ENCODE peak calls at places on chromosomes 16 and 17, in nine cellular contexts. One of them, this sample, is unnamed.

GRCh38 chr17:69978056-69978646 is 96.9 kb upstream of the KCNJ16 start:
- DNase-seq in AG04450: no peak
- DNase-seq in left ventricle myocardium inferior: no peak
- DNase-seq in CD4-positive, alpha-beta T cell: no peak
- DNase-seq in SK-N-SH: no peak
- DNase-seq in esophagus squamous epithelium: no peak
- DNase-seq in brain microvascular endothelial cell: peak; percentile 9
- DNase-seq in aorta: no peak
- DNase-seq in PC-3: no peak
- DNase-seq in this sample: peak; percentile 34

GRCh38 chr16:47995354-47995753 is 160.4 kb downstream of the ABCC12 start:
- DNase-seq in AG04450: no peak
- DNase-seq in left ventricle myocardium inferior: no peak
- DNase-seq in CD4-positive, alpha-beta T cell: no peak
- DNase-seq in SK-N-SH: no peak
- DNase-seq in esophagus squamous epithelium: no peak
- DNase-seq in brain microvascular endothelial cell: no peak
- DNase-seq in aorta: no peak
- DNase-seq in PC-3: no peak
- DNase-seq in this sample: no peak

GRCh38 chr17:55897301-55897700 is 146.4 kb downstream of the PCTP start:
- DNase-seq in AG04450: no peak
- DNase-seq in left ventricle myocardium inferior: no peak
- DNase-seq in CD4-positive, alpha-beta T cell: no peak
- DNase-seq in SK-N-SH: no peak
- DNase-seq in esophagus squamous epithelium: no peak
- DNase-seq in brain microvascular endothelial cell: no peak
- DNase-seq in aorta: peak; percentile 72
- DNase-seq in PC-3: no peak
- DNase-seq in this sample: no peak

GRCh38 chr17:35731932-35732805 is 730 bp downstream of the RASL10B start:
- DNase-seq in AG04450: no peak
- DNase-seq in left ventricle myocardium inferior: no peak
- DNase-seq in CD4-positive, alpha-beta T cell: no peak
- DNase-seq in SK-N-SH: peak; percentile 77
- DNase-seq in esophagus squamous epithelium: no peak
- DNase-seq in brain microvascular endothelial cell: no peak
- DNase-seq in aorta: no peak
- DNase-seq in PC-3: no peak
- DNase-seq in this sample: no peak

GRCh38 chr17:3919123-3919624 is 2.9 kb upstream of the P2RX1 start:
- DNase-seq in AG04450: no peak
- DNase-seq in left ventricle myocardium inferior: no peak
- DNase-seq in CD4-positive, alpha-beta T cell: no peak
- DNase-seq in SK-N-SH: no peak
- DNase-seq in esophagus squamous epithelium: no peak
- DNase-seq in brain microvascular endothelial cell: no peak
- DNase-seq in aorta: peak; percentile 80
- DNase-seq in PC-3: no peak
- DNase-seq in this sample: no peak

GRCh38 chr17:73348018-73348823 is 36.4 kb upstream of the CDC42EP4 start:
- DNase-seq in AG04450: no peak
- DNase-seq in left ventricle myocardium inferior: no peak
- DNase-seq in CD4-positive, alpha-beta T cell: no peak
- DNase-seq in SK-N-SH: no peak
- DNase-seq in esophagus squamous epithelium: no peak
- DNase-seq in brain microvascular endothelial cell: no peak
- DNase-seq in aorta: no peak
- DNase-seq in PC-3: no peak
- DNase-seq in this sample: no peak

GRCh38 chr16:74111583-74111982 is 185.0 kb upstream of the PSMD7 start:
- DNase-seq in AG04450: no peak
- DNase-seq in left ventricle myocardium inferior: no peak
- DNase-seq in CD4-positive, alpha-beta T cell: no peak
- DNase-seq in SK-N-SH: no peak
- DNase-seq in esophagus squamous epithelium: no peak
- DNase-seq in brain microvascular endothelial cell: no peak
- DNase-seq in aorta: no peak
- DNase-seq in PC-3: no peak
- DNase-seq in this sample: no peak

GRCh38 chr17:82213251-82214011 is 789 bp upstream of the CCDC57 start:
- DNase-seq in AG04450: peak; percentile 61
- DNase-seq in left ventricle myocardium inferior: no peak
- DNase-seq in CD4-positive, alpha-beta T cell: no peak
- DNase-seq in SK-N-SH: peak; percentile 97
- DNase-seq in esophagus squamous epithelium: no peak
- DNase-seq in brain microvascular endothelial cell: peak; percentile 80
- DNase-seq in aorta: peak; percentile 68
- DNase-seq in PC-3: peak; percentile 56
- DNase-seq in this sample: peak; percentile 56

GRCh38 chr16:56914896-56915295 is 17.0 kb upstream of the HERPUD1 start:
- DNase-seq in AG04450: no peak
- DNase-seq in left ventricle myocardium inferior: no peak
- DNase-seq in CD4-positive, alpha-beta T cell: no peak
- DNase-seq in SK-N-SH: no peak
- DNase-seq in esophagus squamous epithelium: no peak
- DNase-seq in brain microvascular endothelial cell: no peak
- DNase-seq in aorta: no peak
- DNase-seq in PC-3: no peak
- DNase-seq in this sample: no peak

GRCh38 chr16:56916571-56917403 is 15.2 kb upstream of the HERPUD1 start:
- DNase-seq in AG04450: no peak
- DNase-seq in left ventricle myocardium inferior: no peak
- DNase-seq in CD4-positive, alpha-beta T cell: no peak
- DNase-seq in SK-N-SH: no peak
- DNase-seq in esophagus squamous epithelium: no peak
- DNase-seq in brain microvascular endothelial cell: no peak
- DNase-seq in aorta: no peak
- DNase-seq in PC-3: no peak
- DNase-seq in this sample: no peak

GRCh38 chr16:56918467-56919012 is 13.4 kb upstream of the HERPUD1 start:
- DNase-seq in AG04450: no peak
- DNase-seq in left ventricle myocardium inferior: no peak
- DNase-seq in CD4-positive, alpha-beta T cell: no peak
- DNase-seq in SK-N-SH: no peak
- DNase-seq in esophagus squamous epithelium: no peak
- DNase-seq in brain microvascular endothelial cell: no peak
- DNase-seq in aorta: no peak
- DNase-seq in PC-3: no peak
- DNase-seq in this sample: no peak

GRCh38 chr16:56912746-56913703 is 18.9 kb upstream of the HERPUD1 start:
- DNase-seq in AG04450: no peak
- DNase-seq in left ventricle myocardium inferior: no peak
- DNase-seq in CD4-positive, alpha-beta T cell: no peak
- DNase-seq in SK-N-SH: no peak
- DNase-seq in esophagus squamous epithelium: no peak
- DNase-seq in brain microvascular endothelial cell: peak; percentile 45
- DNase-seq in aorta: no peak
- DNase-seq in PC-3: no peak
- DNase-seq in this sample: peak; percentile 82

DNA sequence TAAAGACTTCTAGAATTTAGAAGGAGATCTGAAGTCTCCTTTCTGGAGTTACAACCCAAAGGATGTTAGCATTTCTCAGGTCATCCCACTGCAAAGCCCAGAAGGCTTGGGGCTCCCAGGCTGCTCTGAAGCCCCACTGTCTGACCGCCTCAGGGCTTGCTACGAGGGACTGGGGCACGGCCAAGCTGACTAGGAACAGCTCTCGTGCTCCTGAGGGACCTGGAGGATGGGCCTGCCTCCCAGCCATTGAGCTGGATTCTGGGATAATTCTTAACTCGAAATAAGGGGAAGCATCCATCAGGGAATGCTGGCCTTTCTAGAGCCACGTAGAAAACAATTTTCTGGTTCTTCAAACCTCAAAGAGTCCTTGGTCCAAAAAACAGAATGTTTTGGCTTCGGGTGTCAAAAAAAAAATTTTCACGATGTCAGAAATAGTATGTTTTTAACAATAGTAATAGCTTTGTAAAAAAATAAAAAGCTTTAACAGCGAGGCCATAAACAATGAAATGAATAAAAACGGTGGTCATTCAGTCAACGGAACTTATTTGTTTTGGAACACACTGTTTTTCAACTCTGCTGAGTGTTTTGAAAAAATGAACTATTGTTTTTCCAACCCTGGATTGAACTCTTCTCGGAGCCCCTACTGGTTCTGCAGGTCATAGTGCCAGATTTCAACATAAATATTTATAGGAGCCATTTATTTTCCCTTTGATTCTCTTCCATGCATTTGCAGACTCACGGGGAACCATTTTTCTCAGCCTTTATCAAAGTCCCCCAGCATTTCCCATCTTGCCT is 16.4 kb upstream of the HERPUD1 start:
- DNase-seq in AG04450: no peak
- DNase-seq in left ventricle myocardium inferior: no peak
- DNase-seq in CD4-positive, alpha-beta T cell: no peak
- DNase-seq in SK-N-SH: no peak
- DNase-seq in esophagus squamous epithelium: no peak
- DNase-seq in brain microvascular endothelial cell: peak; percentile 58
- DNase-seq in aorta: no peak
- DNase-seq in PC-3: no peak
- DNase-seq in this sample: no peak
- H3K27ac ChIP-seq in AG04450: no peak overlapping the region
- H3K27ac ChIP-seq in left ventricle myocardium inferior: peak overlapping the region; percentile 67
- H3K27ac ChIP-seq in CD4-positive, alpha-beta T cell: no peak overlapping the region
- H3K27ac ChIP-seq in SK-N-SH: no peak overlapping the region
- H3K27ac ChIP-seq in esophagus squamous epithelium: peak overlapping the region; percentile 64
- H3K27ac ChIP-seq in brain microvascular endothelial cell: peak overlapping the region; percentile 85
- H3K27ac ChIP-seq in aorta: no peak overlapping the region
- H3K27ac ChIP-seq in PC-3: no peak overlapping the region
- H3K27ac ChIP-seq in this sample: no peak overlapping the region

GRCh38 chr16:14486520-14487303 is 143.3 kb downstream of the PARN start:
- DNase-seq in AG04450: peak; percentile 86
- DNase-seq in left ventricle myocardium inferior: peak; percentile 76
- DNase-seq in CD4-positive, alpha-beta T cell: no peak
- DNase-seq in SK-N-SH: peak; percentile 68
- DNase-seq in esophagus squamous epithelium: no peak
- DNase-seq in brain microvascular endothelial cell: peak; percentile 94
- DNase-seq in aorta: peak; percentile 86
- DNase-seq in PC-3: peak; percentile 92
- DNase-seq in this sample: peak; percentile 69

GRCh38 chr16:14487579-14487978 is 142.5 kb downstream of the PARN start:
- DNase-seq in AG04450: no peak
- DNase-seq in left ventricle myocardium inferior: no peak
- DNase-seq in CD4-positive, alpha-beta T cell: peak; percentile 1
- DNase-seq in SK-N-SH: peak; percentile 20
- DNase-seq in esophagus squamous epithelium: no peak
- DNase-seq in brain microvascular endothelial cell: no peak
- DNase-seq in aorta: no peak
- DNase-seq in PC-3: no peak
- DNase-seq in this sample: no peak

GRCh38 chr16:14483819-14484385 is 146.2 kb downstream of the PARN start:
- DNase-seq in AG04450: no peak
- DNase-seq in left ventricle myocardium inferior: no peak
- DNase-seq in CD4-positive, alpha-beta T cell: no peak
- DNase-seq in SK-N-SH: no peak
- DNase-seq in esophagus squamous epithelium: no peak
- DNase-seq in brain microvascular endothelial cell: no peak
- DNase-seq in aorta: no peak
- DNase-seq in PC-3: no peak
- DNase-seq in this sample: no peak

GRCh38 chr16:14485131-14485551 is 144.9 kb downstream of the PARN start:
- DNase-seq in AG04450: no peak
- DNase-seq in left ventricle myocardium inferior: no peak
- DNase-seq in CD4-positive, alpha-beta T cell: no peak
- DNase-seq in SK-N-SH: no peak
- DNase-seq in esophagus squamous epithelium: no peak
- DNase-seq in brain microvascular endothelial cell: no peak
- DNase-seq in aorta: no peak
- DNase-seq in PC-3: no peak
- DNase-seq in this sample: no peak

DNA sequence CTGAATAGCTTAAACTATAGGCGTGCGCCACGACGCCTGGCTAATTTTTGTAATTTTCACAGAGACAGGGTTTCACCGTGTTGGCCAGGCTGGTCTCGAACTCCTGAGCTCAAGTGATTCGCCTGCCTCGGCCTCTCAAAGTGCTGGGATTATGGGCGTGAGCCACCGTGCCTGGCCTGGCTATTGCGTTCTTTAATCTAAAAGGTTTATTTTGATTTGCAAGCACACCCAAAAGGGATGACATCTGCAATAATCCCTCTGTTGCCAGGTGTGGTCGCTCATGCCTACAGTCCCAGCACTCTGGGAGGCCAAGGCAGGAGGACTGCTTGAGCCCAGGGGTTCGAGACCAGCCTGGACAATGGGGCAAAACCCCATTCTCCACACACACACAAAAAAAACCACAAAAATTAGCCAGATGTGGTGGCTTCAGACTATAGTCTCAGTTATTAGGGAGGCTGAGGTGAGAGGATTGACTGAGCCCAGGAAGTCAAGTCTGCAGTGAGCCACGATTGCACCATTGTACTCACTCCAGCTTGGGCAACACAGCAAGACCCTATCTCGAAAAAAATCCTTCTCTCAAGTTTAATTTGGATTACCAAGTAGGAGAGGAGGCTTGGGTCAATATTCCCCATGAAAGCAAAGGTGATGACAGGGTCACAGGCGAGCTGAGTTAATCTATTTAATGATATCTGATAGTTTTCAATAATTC is 144.1 kb downstream of the PARN start:
- DNase-seq in AG04450: no peak
- DNase-seq in left ventricle myocardium inferior: no peak
- DNase-seq in CD4-positive, alpha-beta T cell: no peak
- DNase-seq in SK-N-SH: no peak
- DNase-seq in esophagus squamous epithelium: no peak
- DNase-seq in brain microvascular endothelial cell: no peak
- DNase-seq in aorta: no peak
- DNase-seq in PC-3: no peak
- DNase-seq in this sample: no peak
- H3K27ac ChIP-seq in AG04450: peak overlapping the region; percentile 76
- H3K27ac ChIP-seq in left ventricle myocardium inferior: peak overlapping the region; percentile 85
- H3K27ac ChIP-seq in CD4-positive, alpha-beta T cell: no peak overlapping the region
- H3K27ac ChIP-seq in SK-N-SH: peak overlapping the region; percentile 74
- H3K27ac ChIP-seq in esophagus squamous epithelium: peak overlapping the region; percentile 83
- H3K27ac ChIP-seq in brain microvascular endothelial cell: peak overlapping the region; percentile 78
- H3K27ac ChIP-seq in aorta: no peak overlapping the region
- H3K27ac ChIP-seq in PC-3: peak overlapping the region; percentile 76
- H3K27ac ChIP-seq in this sample: peak overlapping the region; percentile 31

GRCh38 chr16:8921626-8921984 is 39.5 kb downstream of the LITAFD start:
- DNase-seq in AG04450: no peak
- DNase-seq in left ventricle myocardium inferior: no peak
- DNase-seq in CD4-positive, alpha-beta T cell: no peak
- DNase-seq in SK-N-SH: no peak
- DNase-seq in esophagus squamous epithelium: no peak
- DNase-seq in brain microvascular endothelial cell: no peak
- DNase-seq in aorta: no peak
- DNase-seq in PC-3: no peak
- DNase-seq in this sample: no peak

GRCh38 chr16:8926827-8927226 is 36.9 kb downstream of the USP7 start:
- DNase-seq in AG04450: no peak
- DNase-seq in left ventricle myocardium inferior: no peak
- DNase-seq in CD4-positive, alpha-beta T cell: no peak
- DNase-seq in SK-N-SH: no peak
- DNase-seq in esophagus squamous epithelium: no peak
- DNase-seq in brain microvascular endothelial cell: no peak
- DNase-seq in aorta: no peak
- DNase-seq in PC-3: no peak
- DNase-seq in this sample: no peak

GRCh38 chr16:8923199-8923598 is 40.5 kb downstream of the USP7 start:
- DNase-seq in AG04450: no peak
- DNase-seq in left ventricle myocardium inferior: no peak
- DNase-seq in CD4-positive, alpha-beta T cell: no peak
- DNase-seq in SK-N-SH: no peak
- DNase-seq in esophagus squamous epithelium: no peak
- DNase-seq in brain microvascular endothelial cell: no peak
- DNase-seq in aorta: no peak
- DNase-seq in PC-3: no peak
- DNase-seq in this sample: no peak

GRCh38 chr16:8925455-8925854 is 38.3 kb downstream of the USP7 start:
- DNase-seq in AG04450: no peak
- DNase-seq in left ventricle myocardium inferior: no peak
- DNase-seq in CD4-positive, alpha-beta T cell: no peak
- DNase-seq in SK-N-SH: no peak
- DNase-seq in esophagus squamous epithelium: no peak
- DNase-seq in brain microvascular endothelial cell: no peak
- DNase-seq in aorta: no peak
- DNase-seq in PC-3: no peak
- DNase-seq in this sample: no peak

DNA sequence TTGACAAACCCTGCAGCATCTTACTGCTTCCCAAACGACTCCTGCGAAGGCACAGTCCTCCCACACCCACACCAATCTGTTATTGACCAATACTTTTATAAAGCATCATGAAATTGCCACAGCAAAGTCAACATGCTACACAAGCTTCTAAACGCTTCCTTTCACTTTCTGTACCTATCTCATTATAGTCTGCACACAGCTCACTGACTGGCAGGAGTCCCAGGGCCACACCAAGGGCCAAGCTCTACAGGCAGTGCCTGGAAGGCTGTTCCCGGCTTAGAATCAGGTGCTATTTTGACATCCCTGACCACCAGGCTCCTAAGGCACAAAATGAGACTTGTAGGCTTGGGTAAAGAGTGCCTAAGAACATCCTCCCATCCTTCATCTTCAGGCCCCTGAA is 39.5 kb downstream of the USP7 start:
- DNase-seq in AG04450: no peak
- DNase-seq in left ventricle myocardium inferior: peak; percentile 60
- DNase-seq in CD4-positive, alpha-beta T cell: no peak
- DNase-seq in SK-N-SH: no peak
- DNase-seq in esophagus squamous epithelium: no peak
- DNase-seq in brain microvascular endothelial cell: no peak
- DNase-seq in aorta: no peak
- DNase-seq in PC-3: no peak
- DNase-seq in this sample: no peak
- H3K27ac ChIP-seq in AG04450: no peak overlapping the region
- H3K27ac ChIP-seq in left ventricle myocardium inferior: no peak overlapping the region
- H3K27ac ChIP-seq in CD4-positive, alpha-beta T cell: no peak overlapping the region
- H3K27ac ChIP-seq in SK-N-SH: no peak overlapping the region
- H3K27ac ChIP-seq in esophagus squamous epithelium: no peak overlapping the region
- H3K27ac ChIP-seq in brain microvascular endothelial cell: no peak overlapping the region
- H3K27ac ChIP-seq in aorta: no peak overlapping the region
- H3K27ac ChIP-seq in PC-3: no peak overlapping the region
- H3K27ac ChIP-seq in this sample: no peak overlapping the region

DNA sequence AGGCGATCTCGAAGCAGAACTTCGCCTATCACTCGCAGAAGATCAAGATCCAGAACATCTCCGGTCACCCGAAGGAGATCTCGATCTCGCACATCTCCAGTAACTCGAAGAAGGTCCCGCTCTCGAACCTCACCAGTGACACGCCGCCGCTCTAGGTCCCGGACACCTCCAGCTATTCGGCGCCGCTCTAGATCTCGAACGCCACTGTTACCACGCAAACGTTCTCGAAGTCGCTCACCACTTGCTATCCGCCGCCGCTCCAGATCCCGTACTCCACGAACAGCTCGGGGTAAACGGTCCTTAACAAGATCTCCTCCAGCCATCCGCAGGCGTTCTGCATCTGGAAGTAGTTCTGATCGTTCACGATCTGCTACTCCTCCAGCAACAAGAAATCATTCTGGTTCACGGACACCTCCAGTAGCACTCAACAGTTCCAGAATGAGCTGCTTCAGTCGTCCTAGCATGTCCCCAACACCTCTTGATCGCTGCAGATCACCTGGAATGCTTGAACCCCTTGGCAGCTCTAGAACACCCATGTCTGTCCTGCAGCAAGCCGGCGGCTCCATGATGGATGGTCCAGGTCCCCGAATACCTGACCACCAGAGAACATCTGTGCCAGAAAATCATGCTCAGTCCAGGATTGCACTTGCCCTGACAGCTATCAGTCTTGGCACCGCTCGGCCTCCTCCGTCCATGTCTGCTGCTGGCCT is 10.5 kb downstream of the ELOB start:
- DNase-seq in AG04450: no peak
- DNase-seq in left ventricle myocardium inferior: no peak
- DNase-seq in CD4-positive, alpha-beta T cell: no peak
- DNase-seq in SK-N-SH: no peak
- DNase-seq in esophagus squamous epithelium: no peak
- DNase-seq in brain microvascular endothelial cell: no peak
- DNase-seq in aorta: no peak
- DNase-seq in PC-3: no peak
- DNase-seq in this sample: no peak
- H3K27ac ChIP-seq in AG04450: no peak overlapping the region
- H3K27ac ChIP-seq in left ventricle myocardium inferior: no peak overlapping the region
- H3K27ac ChIP-seq in CD4-positive, alpha-beta T cell: no peak overlapping the region
- H3K27ac ChIP-seq in SK-N-SH: no peak overlapping the region
- H3K27ac ChIP-seq in esophagus squamous epithelium: no peak overlapping the region
- H3K27ac ChIP-seq in brain microvascular endothelial cell: no peak overlapping the region
- H3K27ac ChIP-seq in aorta: no peak overlapping the region
- H3K27ac ChIP-seq in PC-3: no peak overlapping the region
- H3K27ac ChIP-seq in this sample: no peak overlapping the region